ENCODE peak calls at places on chromosomes 2 and 18, in nine cellular contexts. B is endodermal cell, X is WERI-Rb-1, J is brain microvascular endothelial cell, Y is tibial artery, R is uterus, D is AG04450, P is heart right ventricle, F is breast epithelium. S is an unnamed sample.

GRCh38 chr2:12076810-12077209 is 330.4 kb downstream of the LPIN1 start:
- DNase-seq in B (no peak), X (no peak), J (peak; percentile 28), Y (no peak), R (no peak), D (no peak), P (no peak), F (no peak), S (no peak)

GRCh38 chr2:195594248-195594647 is 62.8 kb upstream of the SLC39A10 start:
- DNase-seq in B (no peak), X (no peak), J (no peak), Y (no peak), R (no peak), D (no peak), P (no peak), F (no peak), S (no peak)

GRCh38 chr2:166375205-166375735 is 474 bp downstream of the SCN9A start:
- DNase-seq in B (no peak), X (no peak), J (no peak), Y (no peak), R (no peak), D (no peak), P (no peak), F (no peak), S (no peak)

GRCh38 chr2:42513252-42513918 is 19.6 kb upstream of the KCNG3 start:
- DNase-seq in B (peak; percentile 83), X (peak; percentile 37), J (peak; percentile 48), Y (no peak), R (no peak), D (peak; percentile 20), P (no peak), F (no peak), S (no peak)

GRCh38 chr2:23760746-23761145 is 166.2 kb downstream of the ATAD2B start:
- DNase-seq in B (no peak), X (no peak), J (no peak), Y (no peak), R (no peak), D (peak; percentile 43), P (no peak), F (no peak), S (no peak)

GRCh38 chr2:16438571-16439294 is 226.9 kb downstream of the CYRIA start:
- DNase-seq in B (no peak), X (no peak), J (no peak), Y (no peak), R (no peak), D (no peak), P (no peak), F (no peak), S (no peak)

GRCh38 chr2:192208848-192209247 is 14.1 kb upstream of the TMEFF2 start:
- DNase-seq in B (no peak), X (no peak), J (no peak), Y (no peak), R (no peak), D (no peak), P (no peak), F (no peak), S (no peak)

GRCh38 chr2:180191352-180192124 is 184.4 kb upstream of the CWC22 start:
- DNase-seq in B (no peak), X (no peak), J (no peak), Y (no peak), R (no peak), D (no peak), P (no peak), F (no peak), S (no peak)

GRCh38 chr2:105373895-105374401 is 24.9 kb downstream of the FHL2 start:
- DNase-seq in B (no peak), X (no peak), J (no peak), Y (no peak), R (no peak), D (no peak), P (no peak), F (no peak), S (peak; percentile 22)

GRCh38 chr2:46492301-46492700 is 12.9 kb downstream of the TMEM247 start:
- DNase-seq in B (no peak), X (no peak), J (no peak), Y (no peak), R (no peak), D (no peak), P (no peak), F (no peak), S (no peak)

GRCh38 chr18:3717626-3718025 is 267.7 kb downstream of the TGIF1 start:
- DNase-seq in B (no peak), X (no peak), J (no peak), Y (no peak), R (no peak), D (no peak), P (no peak), F (no peak), S (no peak)

GRCh38 chr2:189836644-189837043 is 52.4 kb downstream of the PMS1 start:
- DNase-seq in B (no peak), X (no peak), J (peak; percentile 51), Y (no peak), R (no peak), D (peak; percentile 59), P (no peak), F (no peak), S (no peak)

GRCh38 chr2:223563462-223563861 is 38.7 kb downstream of the SCG2 start:
- DNase-seq in B (no peak), X (no peak), J (peak; percentile 79), Y (no peak), R (no peak), D (peak; percentile 32), P (no peak), F (no peak), S (no peak)

GRCh38 chr2:168212167-168212566 is 35.2 kb downstream of the STK39 start:
- DNase-seq in B (no peak), X (no peak), J (no peak), Y (no peak), R (no peak), D (no peak), P (no peak), F (no peak), S (no peak)

GRCh38 chr2:160440888-160441287 is 52.7 kb downstream of the RBMS1 start:
- DNase-seq in B (no peak), X (no peak), J (no peak), Y (no peak), R (no peak), D (no peak), P (no peak), F (no peak), S (no peak)

GRCh38 chr2:98903064-98903355 is 33.0 kb downstream of the CRACDL start:
- DNase-seq in B (peak; percentile 41), X (no peak), J (no peak), Y (no peak), R (no peak), D (no peak), P (no peak), F (no peak), S (no peak)

GRCh38 chr2:127275356-127275755 is 18.6 kb downstream of the ERCC3 start:
- DNase-seq in B (no peak), X (no peak), J (no peak), Y (no peak), R (no peak), D (no peak), P (no peak), F (no peak), S (no peak)

GRCh38 chr2:191926671-191927070 is 79.8 kb upstream of the CAVIN2 start:
- DNase-seq in B (no peak), X (no peak), J (no peak), Y (no peak), R (no peak), D (no peak), P (no peak), F (no peak), S (no peak)

GRCh38 chr18:69400976-69401474 is 337 bp downstream of the DOK6 start:
- DNase-seq in B (peak; percentile 78), X (peak; percentile 15), J (peak; percentile 20), Y (no peak), R (peak; percentile 16), D (no peak), P (peak; percentile 24), F (no peak), S (no peak)
- H3K27ac ChIP-seq in B (no peak overlapping the region), X (peak overlapping the region; percentile 75), J (no peak overlapping the region), Y (peak overlapping the region; percentile 71), R (peak overlapping the region; percentile 73), D (no peak overlapping the region), P (peak overlapping the region; percentile 85), F (no peak overlapping the region), S (no peak overlapping the region)

DNA sequence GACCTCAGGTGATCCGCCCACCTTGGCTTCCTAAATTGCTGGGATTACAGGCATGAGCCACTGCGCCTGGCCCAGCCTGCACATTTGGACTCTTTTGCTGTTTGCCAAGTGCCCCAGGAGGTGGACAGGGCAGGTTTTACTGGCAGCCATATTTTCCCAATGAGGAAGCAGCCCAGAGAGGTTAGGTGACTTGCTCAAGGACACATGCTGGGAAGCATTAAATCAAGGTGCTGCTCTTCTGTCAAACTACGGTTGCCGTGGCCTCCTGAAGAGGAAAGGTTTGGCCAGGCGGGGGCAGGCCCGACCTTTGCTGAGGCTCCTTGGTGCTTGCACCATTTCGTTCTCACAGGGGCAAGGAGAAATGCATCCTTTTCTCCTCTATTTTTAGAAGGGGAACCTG is 44.0 kb downstream of the DNMT3A start:
- DNase-seq in B (peak; percentile 89), X (peak; percentile 68), J (no peak), Y (no peak), R (no peak), D (no peak), P (no peak), F (no peak), S (no peak)
- H3K27ac ChIP-seq in B (no peak overlapping the region), X (no peak overlapping the region), J (no peak overlapping the region), Y (no peak overlapping the region), R (peak overlapping the region; percentile 78), D (no peak overlapping the region), P (no peak overlapping the region), F (no peak overlapping the region), S (no peak overlapping the region)

GRCh38 chr2:10035633-10036032 is 7.7 kb upstream of the KLF11 start:
- DNase-seq in B (no peak), X (no peak), J (no peak), Y (no peak), R (no peak), D (no peak), P (no peak), F (no peak), S (no peak)
- H3K27ac ChIP-seq in B (no peak overlapping the region), X (no peak overlapping the region), J (no peak overlapping the region), Y (peak overlapping the region; percentile 77), R (peak overlapping the region; percentile 39), D (no peak overlapping the region), P (peak overlapping the region; percentile 76), F (peak overlapping the region; percentile 68), S (peak overlapping the region; percentile 33)

DNA sequence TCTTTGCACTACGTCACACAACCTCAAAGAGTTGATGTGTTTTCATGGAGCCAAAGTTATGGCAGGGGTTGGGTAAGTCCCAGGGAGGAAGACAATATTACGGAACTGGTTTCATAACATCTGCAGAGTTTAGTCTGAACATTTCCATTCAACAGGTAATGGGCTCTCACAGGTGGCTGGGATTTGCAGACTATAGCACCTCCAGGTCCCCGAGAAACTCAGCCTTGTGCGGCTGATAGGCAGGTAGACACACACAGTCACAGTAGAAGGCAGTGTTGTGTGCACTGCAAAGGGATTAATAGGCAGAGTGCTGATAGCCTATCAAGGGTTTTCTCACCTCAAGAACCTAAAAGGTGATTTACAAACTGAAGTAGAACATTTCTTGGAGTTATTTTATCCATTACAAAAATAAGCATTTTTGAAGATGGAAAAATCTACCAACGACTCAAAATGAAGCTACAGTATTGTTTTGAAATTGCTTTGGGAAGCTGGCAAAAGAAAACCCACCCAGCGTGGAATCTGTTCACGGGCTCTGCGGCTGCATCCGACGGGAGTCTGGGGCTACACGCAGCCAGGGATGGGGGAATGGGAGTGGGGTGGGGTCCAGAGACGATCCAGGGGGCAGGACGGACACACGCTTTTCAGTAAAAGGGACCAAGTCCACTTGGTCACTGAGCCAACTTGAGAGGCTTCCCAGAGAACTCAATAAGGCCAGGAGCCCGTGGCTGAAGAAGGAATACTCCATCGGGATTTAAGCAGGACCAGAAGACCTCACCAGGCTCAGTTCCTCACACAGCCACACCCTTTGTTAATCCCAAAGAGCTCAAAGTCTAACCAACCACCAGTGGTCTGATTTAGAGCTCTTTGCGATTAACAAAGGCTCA is 82.9 kb downstream of the CHRNA1 start:
- DNase-seq in B (peak; percentile 69), X (peak; percentile 37), J (no peak), Y (peak; percentile 41), R (peak; percentile 21), D (no peak), P (no peak), F (no peak), S (no peak)
- H3K27ac ChIP-seq in B (no peak overlapping the region), X (no peak overlapping the region), J (peak overlapping the region; percentile 61), Y (peak overlapping the region; percentile 91), R (peak overlapping the region; percentile 89), D (no peak overlapping the region), P (peak overlapping the region; percentile 91), F (peak overlapping the region; percentile 80), S (peak overlapping the region; percentile 71)

S was measured in CD8-positive, alpha-beta memory T cell.